ENCODE peak calls at places on chromosomes 16 and 17, in eight cellular contexts. R is vagina, A is pancreas, C is BJ, J is stomach, S is coronary artery, F is choroid plexus epithelial cell, M is IMR-90. D is an unnamed sample.
A peak's percentile ranks its signal among the peaks of the same experiment; 100 is the strongest.

GRCh38 chr16:73019456-73020362 is 28.2 kb downstream of the ZFHX3 start:
- DNase-seq in R (no peak), A (no peak), C (no peak), J (no peak), S (peak; percentile 76), F (peak; percentile 88), M (peak; percentile 89), D (peak; percentile 15)

GRCh38 chr17:51422634-51423033 is 162.3 kb downstream of the UTP18 start:
- DNase-seq in R (no peak), A (no peak), C (no peak), J (no peak), S (no peak), F (no peak), M (no peak), D (no peak)

GRCh38 chr17:2214887-2215615 is 88.5 kb downstream of the SMG6 start:
- DNase-seq in R (no peak), A (no peak), C (peak; percentile 57), J (no peak), S (no peak), F (peak; percentile 90), M (peak; percentile 88), D (peak; percentile 80)

GRCh38 chr16:16143038-16143763 is 80.1 kb downstream of the ABCC6 start:
- DNase-seq in R (no peak), A (no peak), C (no peak), J (no peak), S (no peak), F (peak; percentile 21), M (no peak), D (no peak)

GRCh38 chr17:32878211-32878610 is 1.3 kb upstream of the MYO1D start:
- DNase-seq in R (no peak), A (no peak), C (no peak), J (peak; percentile 29), S (no peak), F (peak; percentile 33), M (peak; percentile 32), D (peak; percentile 93)

GRCh38 chr17:77115947-77116346 is 24.8 kb upstream of the SEC14L1 start:
- DNase-seq in R (no peak), A (no peak), C (no peak), J (no peak), S (no peak), F (no peak), M (no peak), D (no peak)

GRCh38 chr16:85733839-85734170 is 17.1 kb downstream of the C16orf74 start:
- DNase-seq in R (no peak), A (no peak), C (no peak), J (no peak), S (no peak), F (peak; percentile 52), M (no peak), D (no peak)

GRCh38 chr17:61837175-61838051 is 25.9 kb downstream of the BRIP1 start:
- DNase-seq in R (no peak), A (peak; percentile 64), C (peak; percentile 10), J (peak; percentile 65), S (no peak), F (peak; percentile 88), M (peak; percentile 81), D (peak; percentile 73)

GRCh38 chr17:21378553-21378952 is 2.4 kb downstream of the KCNJ12 start:
- DNase-seq in R (no peak), A (no peak), C (no peak), J (no peak), S (no peak), F (no peak), M (no peak), D (no peak)

GRCh38 chr17:9880582-9880999 is 24.5 kb downstream of the RCVRN start:
- DNase-seq in R (no peak), A (no peak), C (no peak), J (no peak), S (no peak), F (peak; percentile 37), M (no peak), D (peak; percentile 55)

GRCh38 chr16:23026777-23027362 is 122.4 kb downstream of the USP31 start:
- DNase-seq in R (no peak), A (no peak), C (no peak), J (no peak), S (no peak), F (peak; percentile 14), M (peak; percentile 25), D (peak; percentile 11)

GRCh38 chr16:14373901-14374300 is 256.2 kb downstream of the PARN start:
- DNase-seq in R (no peak), A (no peak), C (no peak), J (no peak), S (no peak), F (no peak), M (no peak), D (no peak)

GRCh38 chr16:17177242-17177967 is 293.4 kb downstream of the XYLT1 start:
- DNase-seq in R (no peak), A (no peak), C (no peak), J (no peak), S (no peak), F (no peak), M (peak; percentile 68), D (peak; percentile 51)

GRCh38 chr17:83196088-83196765 is 116.8 kb downstream of the METRNL start:
- DNase-seq in R (no peak), A (peak; percentile 29), C (peak; percentile 15), J (no peak), S (no peak), F (peak; percentile 66), M (peak; percentile 30), D (peak; percentile 88)

GRCh38 chr17:47078801-47079200 is 99.7 kb upstream of the RPRML start:
- DNase-seq in R (no peak), A (no peak), C (no peak), J (no peak), S (no peak), F (no peak), M (no peak), D (no peak)

GRCh38 chr17:66533572-66533971 is 231.2 kb downstream of the PRKCA start:
- DNase-seq in R (no peak), A (no peak), C (no peak), J (no peak), S (no peak), F (peak; percentile 92), M (peak; percentile 73), D (no peak)
- TF ChIP-seq CTCF in R (no peak), A (no peak), C (no peak), J (no peak), S (no peak), F (peak; percentile 45), M (peak; percentile 27), D (no peak)

DNA sequence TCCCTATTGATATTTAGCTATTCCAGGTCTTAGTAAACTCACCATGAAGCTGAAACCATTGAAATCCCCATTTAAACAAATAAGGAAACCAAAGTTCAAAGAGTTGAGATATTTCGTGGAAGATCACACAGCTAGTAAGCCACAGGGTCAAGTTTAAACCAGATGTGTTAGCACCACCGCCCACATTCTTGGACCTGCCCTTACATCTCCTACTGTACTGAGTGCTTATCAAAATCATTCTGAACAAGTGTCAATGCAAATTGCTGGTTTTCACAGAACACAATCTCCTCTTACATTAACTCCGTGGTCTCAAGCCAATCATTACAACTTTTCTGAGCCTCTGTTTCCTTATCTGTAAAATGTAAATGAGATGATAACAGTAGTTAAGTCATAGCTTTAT is 676.2 kb downstream of the CDH11 start:
- DNase-seq in R (no peak), A (no peak), C (no peak), J (no peak), S (no peak), F (peak; percentile 32), M (peak; percentile 11), D (no peak)
- H3K4me3 ChIP-seq in R (no peak overlapping the region), A (no peak overlapping the region), C (no peak overlapping the region), J (no peak overlapping the region), S (no peak overlapping the region), F (no peak overlapping the region), M (no peak overlapping the region), D (no peak overlapping the region)

DNA sequence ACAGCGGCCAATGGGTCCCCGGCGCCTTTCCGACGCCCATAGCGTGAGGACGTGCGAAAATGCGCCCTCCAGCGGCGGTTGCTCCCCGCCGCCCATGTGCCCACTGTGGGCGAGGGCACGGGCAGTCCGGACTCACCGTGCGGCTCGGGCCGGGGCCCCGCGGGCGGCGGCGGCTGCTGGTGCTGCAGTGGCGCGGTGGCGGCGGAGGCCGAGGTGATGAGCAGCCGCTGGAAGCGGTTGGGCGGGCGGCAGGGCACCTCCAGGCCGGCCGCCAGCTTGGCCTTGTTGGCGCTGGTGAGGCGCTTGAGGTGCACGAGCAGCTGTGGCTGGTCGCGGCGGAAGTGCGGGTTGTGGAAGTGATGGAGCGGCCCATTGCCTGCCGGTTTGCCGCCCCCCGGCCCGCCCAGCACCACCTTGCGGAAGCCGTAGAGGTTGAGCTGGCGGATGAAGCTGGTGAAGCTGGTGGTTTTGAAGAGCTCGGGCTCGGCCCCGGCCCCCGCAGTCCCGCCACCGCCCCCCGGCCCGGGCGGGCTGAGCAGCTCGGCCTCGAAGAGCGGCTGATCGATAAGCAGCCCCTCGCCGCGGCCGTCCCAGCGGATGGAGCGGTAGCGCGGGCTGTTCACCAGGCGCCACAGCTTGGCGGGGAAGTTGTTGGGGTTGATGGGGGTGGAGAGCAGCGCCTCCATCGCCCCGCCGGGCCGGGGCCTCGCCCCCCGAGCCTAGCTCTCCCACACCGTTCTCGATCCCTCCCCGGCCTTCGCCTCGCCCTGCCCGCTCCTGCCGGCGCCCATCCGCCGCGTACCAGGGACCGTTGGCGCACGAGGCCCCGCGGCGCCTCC is at the start of gene HSF5:
- DNase-seq in R (no peak), A (no peak), C (no peak), J (peak; percentile 36), S (no peak), F (peak; percentile 4), M (no peak), D (no peak)
- TF ChIP-seq CTCF in R (peak; percentile 19), A (no peak), C (peak; percentile 14), J (no peak), S (no peak), F (no peak), M (no peak), D (no peak)

GRCh38 chr17:39581071-39581831 is 26.5 kb downstream of the NEUROD2 start:
- DNase-seq in R (no peak), A (no peak), C (no peak), J (no peak), S (no peak), F (no peak), M (no peak), D (no peak)

GRCh38 chr17:39580082-39580468 is 27.6 kb downstream of the NEUROD2 start:
- DNase-seq in R (no peak), A (no peak), C (no peak), J (no peak), S (no peak), F (no peak), M (no peak), D (no peak)

GRCh38 chr17:39578272-39578671 is 29.4 kb downstream of the NEUROD2 start:
- DNase-seq in R (no peak), A (no peak), C (no peak), J (no peak), S (no peak), F (no peak), M (no peak), D (no peak)

GRCh38 chr17:39579318-39580081 is 28.2 kb downstream of the NEUROD2 start:
- DNase-seq in R (no peak), A (no peak), C (no peak), J (no peak), S (no peak), F (no peak), M (no peak), D (no peak)

DNA sequence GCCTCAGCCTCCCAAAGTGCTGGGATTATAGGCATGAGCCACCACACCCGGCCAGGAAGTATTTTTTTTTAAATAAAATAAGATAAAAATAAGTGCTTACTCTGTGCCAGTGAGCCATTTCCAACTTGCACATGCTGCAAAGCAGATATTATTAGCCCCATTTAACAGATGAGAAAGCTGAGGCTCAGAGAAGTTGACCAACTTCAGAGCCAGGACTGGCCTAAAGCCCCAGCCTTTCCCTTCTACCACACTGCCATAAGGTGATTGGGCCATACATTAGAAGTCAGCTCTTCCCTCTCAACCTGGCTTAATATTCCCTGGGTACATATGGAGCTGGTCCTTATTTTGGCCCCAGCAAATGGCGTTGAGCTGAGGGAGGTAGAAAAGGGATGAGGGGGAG is 25.1 kb downstream of the NEUROD2 start:
- DNase-seq in R (no peak), A (no peak), C (no peak), J (no peak), S (no peak), F (no peak), M (no peak), D (no peak)
- H3K4me3 ChIP-seq in R (no peak overlapping the region), A (no peak overlapping the region), C (no peak overlapping the region), J (no peak overlapping the region), S (no peak overlapping the region), F (no peak overlapping the region), M (no peak overlapping the region), D (no peak overlapping the region)

D was measured in AG10803.